ENCODE peak calls at places on chromosomes 2 and 18, in four cellular contexts. T is H9, X is IMR-90, I is mesendoderm. K is an unnamed sample.

GRCh38 chr2:105262662-105263091 is 21.1 kb downstream of the GPR45 start:
- DNase-seq in T (no peak), X (no peak), I (peak; percentile 29), K (no peak)

GRCh38 chr2:147511491-147511948 is 333.3 kb upstream of the ACVR2A start:
- DNase-seq in T (no peak), X (no peak), I (peak; percentile 44), K (no peak)

GRCh38 chr2:241741016-241741415 is 6.6 kb downstream of the D2HGDH start:
- DNase-seq in T (no peak), X (no peak), I (no peak), K (no peak)

GRCh38 chr2:3638456-3638810 is 19.6 kb upstream of the ALLC start:
- DNase-seq in T (peak; percentile 27), X (no peak), I (no peak), K (no peak)

GRCh38 chr2:237540823-237541222 is 25.6 kb upstream of the PRLH start:
- DNase-seq in T (no peak), X (peak; percentile 60), I (no peak), K (no peak)

GRCh38 chr2:48048725-48049124 is 142.4 kb upstream of the FBXO11 start:
- DNase-seq in T (no peak), X (no peak), I (peak; percentile 42), K (no peak)

GRCh38 chr2:25341031-25341727 is 546 bp downstream of the DNMT3A start:
- DNase-seq in T (no peak), X (no peak), I (no peak), K (no peak)

GRCh38 chr2:111705711-111706323 is 178.2 kb downstream of the ANAPC1 start:
- DNase-seq in T (peak; percentile 90), X (peak; percentile 97), I (peak; percentile 79), K (peak; percentile 66)

GRCh38 chr2:112312821-112313220 is 37.4 kb downstream of the ZC3H6 start:
- DNase-seq in T (no peak), X (no peak), I (no peak), K (no peak)

GRCh38 chr18:40159141-40160017 is 1795.7 kb upstream of the PIK3C3 start:
- DNase-seq in T (no peak), X (peak; percentile 40), I (peak; percentile 52), K (no peak)

GRCh38 chr2:174247474-174248186 is 702 bp downstream of the OLA1 start:
- DNase-seq in T (peak; percentile 53), X (peak; percentile 18), I (peak; percentile 78), K (no peak)

GRCh38 chr2:218837495-218837894 is 5.9 kb upstream of the PRKAG3 start:
- DNase-seq in T (no peak), X (no peak), I (no peak), K (no peak)

GRCh38 chr2:143026411-143027054 is 102.7 kb upstream of the ARHGAP15 start:
- DNase-seq in T (peak; percentile 58), X (no peak), I (peak; percentile 59), K (peak; percentile 61)

DNA sequence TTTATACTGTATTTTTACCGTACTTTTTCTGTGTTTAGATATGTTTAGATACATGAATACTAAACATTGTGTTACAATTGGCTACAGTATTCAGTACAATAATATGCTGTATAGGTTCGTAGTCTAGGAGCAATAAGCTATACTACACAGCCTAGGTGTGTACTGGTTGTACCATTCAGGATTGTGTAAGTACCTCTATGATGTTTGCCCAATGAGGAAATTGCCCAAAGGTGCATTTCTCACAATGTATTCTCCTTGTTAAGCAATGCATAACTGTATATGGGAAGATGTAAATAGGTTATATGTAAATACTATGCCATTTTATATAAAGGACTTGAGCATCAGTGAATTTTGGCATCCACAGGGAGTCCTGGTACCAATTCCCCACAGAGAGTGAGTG is 10.7 kb downstream of the EIF2AK2 start:
- DNase-seq in T (no peak), X (no peak), I (no peak), K (no peak)
- H3K56ac ChIP-seq in T (no peak overlapping the region), X (no peak overlapping the region), I (no peak overlapping the region), K (no peak overlapping the region)

GRCh38 chr2:222572264-222572721 is 83.6 kb downstream of the FARSB start:
- DNase-seq in T (no peak), X (no peak), I (no peak), K (no peak)
- H3K56ac ChIP-seq in T (no peak overlapping the region), X (peak overlapping the region; percentile 21), I (no peak overlapping the region), K (no peak overlapping the region)

GRCh38 chr2:207108440-207108839 is 57.3 kb downstream of the KLF7 start:
- DNase-seq in T (no peak), X (no peak), I (no peak), K (no peak)
- H3K56ac ChIP-seq in T (no peak overlapping the region), X (no peak overlapping the region), I (no peak overlapping the region), K (no peak overlapping the region)

GRCh38 chr18:22377769-22378168 is 39.9 kb downstream of the CTAGE1 start:
- DNase-seq in T (no peak), X (no peak), I (no peak), K (no peak)

GRCh38 chr18:22378672-22379282 is 38.9 kb downstream of the CTAGE1 start:
- DNase-seq in T (peak; percentile 41), X (peak; percentile 30), I (peak; percentile 57), K (no peak)
- H3K56ac ChIP-seq in T (no peak overlapping the region), X (no peak overlapping the region), I (no peak overlapping the region), K (no peak overlapping the region)

DNA sequence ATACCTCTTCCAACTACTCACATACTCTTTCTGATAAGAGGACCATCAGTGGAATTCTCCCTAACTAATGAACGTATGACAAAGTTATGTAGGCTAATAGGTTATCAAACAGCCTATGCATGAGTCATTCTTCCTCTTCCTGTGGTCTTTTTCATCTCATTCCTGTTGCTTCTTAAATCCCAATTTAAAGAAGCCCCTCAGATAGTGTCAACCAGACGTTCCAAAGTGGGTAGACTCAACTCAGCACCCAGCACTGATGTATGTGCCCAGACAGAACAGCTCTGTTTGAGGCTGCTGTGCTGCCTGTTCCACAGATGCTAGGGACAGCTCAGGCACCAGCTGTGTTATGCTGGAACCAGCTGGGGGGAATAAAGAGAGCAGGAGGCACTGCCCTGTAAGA is 52.6 kb downstream of the CXCR4 start:
- DNase-seq in T (no peak), X (peak; percentile 0), I (peak; percentile 30), K (no peak)
- H3K56ac ChIP-seq in T (no peak overlapping the region), X (no peak overlapping the region), I (no peak overlapping the region), K (no peak overlapping the region)

DNA sequence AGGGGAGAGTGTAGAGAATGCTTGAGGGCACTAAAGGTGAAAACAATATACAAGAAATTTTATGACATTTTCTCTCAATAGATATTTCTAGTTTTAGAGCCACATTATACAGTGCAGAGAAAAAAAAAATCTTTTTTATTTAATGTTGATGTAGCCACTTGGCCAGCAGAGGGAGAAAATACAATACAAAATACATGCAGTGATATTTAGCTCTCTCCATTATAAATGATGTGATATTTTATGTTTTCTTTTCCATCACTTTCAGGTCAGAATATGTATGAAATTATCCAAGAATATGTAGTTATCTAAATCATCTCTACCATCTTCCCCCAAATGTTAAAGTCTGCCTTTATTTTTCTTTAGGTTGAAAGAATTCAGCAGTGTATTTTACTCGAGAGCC is 533.6 kb upstream of the FSHR start:
- DNase-seq in T (no peak), X (no peak), I (no peak), K (no peak)
- H3K56ac ChIP-seq in T (no peak overlapping the region), X (no peak overlapping the region), I (no peak overlapping the region), K (no peak overlapping the region)

GRCh38 chr2:41703123-41703522 is 344.7 kb upstream of the PKDCC start:
- DNase-seq in T (no peak), X (no peak), I (no peak), K (no peak)
- H3K56ac ChIP-seq in T (no peak overlapping the region), X (no peak overlapping the region), I (no peak overlapping the region), K (no peak overlapping the region)

DNA sequence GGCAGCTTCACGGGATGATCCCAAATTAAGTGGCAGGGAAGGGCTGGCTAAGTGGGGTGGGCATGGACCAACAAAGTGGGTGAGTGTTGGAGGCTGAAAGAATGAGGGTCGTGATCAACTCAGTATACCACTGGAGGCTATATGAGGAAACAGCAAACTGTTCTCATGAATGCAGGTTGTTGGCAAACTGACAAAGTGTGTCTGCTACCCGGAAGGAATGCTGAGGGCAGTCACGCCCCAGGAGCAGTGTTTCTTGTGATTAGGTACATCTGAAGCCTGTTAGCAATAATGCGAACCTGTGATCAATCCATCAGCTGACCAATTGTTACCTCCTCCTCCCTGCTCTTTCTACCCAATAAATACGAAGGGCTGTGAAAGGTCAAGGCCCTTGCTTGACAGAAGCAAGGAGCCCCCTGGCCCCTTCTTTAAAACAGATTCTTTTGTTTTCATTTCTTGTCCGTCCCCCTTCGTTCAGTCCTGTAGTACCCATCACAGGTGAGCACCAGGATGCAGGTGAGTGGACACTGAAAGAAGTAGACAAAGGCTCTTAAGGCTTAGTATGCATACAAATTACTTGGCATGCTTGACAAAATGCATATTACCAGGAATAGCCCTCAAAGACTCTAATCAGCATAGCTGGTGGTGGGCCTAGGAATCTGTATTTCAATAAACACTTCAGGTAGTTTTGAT is 67.9 kb downstream of the LOXHD1 start:
- DNase-seq in T (no peak), X (no peak), I (no peak), K (no peak)
- H3K56ac ChIP-seq in T (no peak overlapping the region), X (no peak overlapping the region), I (no peak overlapping the region), K (no peak overlapping the region)